ENCODE peak calls at places on chromosomes 12 and 14, in five cellular contexts. Y is NCI-H1436, E is GM04504, L is ureter, J is NCI-H1417. H is an unnamed sample.

GRCh38 chr12:85975716-85976115 is 101.6 kb downstream of the NTS start:
- DNase-seq in Y (no peak), E (no peak), L (no peak), J (no peak), H (no peak)

GRCh38 chr12:27013606-27014084 is 539 bp downstream of the TM7SF3 start:
- DNase-seq in Y (no peak), E (no peak), L (no peak), J (no peak), H (no peak)

GRCh38 chr12:116863275-116863767 is 17.9 kb downstream of the HRK start:
- DNase-seq in Y (no peak), E (no peak), L (no peak), J (no peak), H (no peak)

GRCh38 chr14:52049271-52049670 is 19.6 kb downstream of the NID2 start:
- DNase-seq in Y (no peak), E (no peak), L (no peak), J (no peak), H (no peak)

GRCh38 chr14:55317503-55317902 is 46.3 kb downstream of the FBXO34 start:
- DNase-seq in Y (no peak), E (no peak), L (no peak), J (no peak), H (no peak)

GRCh38 chr12:116631619-116632018 is 72.4 kb downstream of the MAP1LC3B2 start:
- DNase-seq in Y (no peak), E (no peak), L (no peak), J (no peak), H (no peak)

GRCh38 chr14:100416921-100417451 is 93.8 kb downstream of the SLC25A47 start:
- DNase-seq in Y (no peak), E (peak), L (no peak), J (no peak), H (no peak)

GRCh38 chr14:31876741-31877140 is 200.4 kb upstream of the ARHGAP5 start:
- DNase-seq in Y (no peak), E (no peak), L (no peak), J (no peak), H (no peak)

GRCh38 chr12:12461281-12461922 is 101.3 kb downstream of the DUSP16 start:
- DNase-seq in Y (no peak), E (no peak), L (no peak), J (no peak), H (no peak)

GRCh38 chr12:59736786-59737185 is 141.0 kb downstream of the SLC16A7 start:
- DNase-seq in Y (no peak), E (peak), L (no peak), J (peak), H (no peak)

GRCh38 chr12:180445-180844 is 33.5 kb downstream of the SLC6A12 start:
- DNase-seq in Y (no peak), E (no peak), L (no peak), J (no peak), H (no peak)

GRCh38 chr14:24556756-24557155 is 19.3 kb downstream of the CTSG start:
- DNase-seq in Y (no peak), E (no peak), L (no peak), J (no peak), H (no peak)

GRCh38 chr12:109880049-109880931 is at the start of gene GLTP:
- DNase-seq in Y (peak), E (peak), L (peak), J (peak), H (peak)

GRCh38 chr12:108605000-108605689 is 7.3 kb upstream of the TMEM119 start:
- DNase-seq in Y (no peak), E (no peak), L (no peak), J (no peak), H (no peak)

GRCh38 chr12:83676896-83677295 is 990.2 kb downstream of the TMTC2 start:
- DNase-seq in Y (no peak), E (no peak), L (no peak), J (peak), H (no peak)

GRCh38 chr12:73308747-73309146 is 1036.6 kb downstream of the TRHDE start:
- DNase-seq in Y (no peak), E (no peak), L (no peak), J (no peak), H (no peak)

GRCh38 chr12:66280573-66280972 is 21.7 kb upstream of the HELB start:
- DNase-seq in Y (no peak), E (no peak), L (no peak), J (no peak), H (no peak)

GRCh38 chr14:75126121-75126544 is 715 bp downstream of the NEK9 start:
- DNase-seq in Y (no peak), E (no peak), L (no peak), J (no peak), H (no peak)

GRCh38 chr12:80442426-80443222 is 1.4 kb upstream of the PTPRQ start:
- DNase-seq in Y (no peak), E (no peak), L (no peak), J (no peak), H (no peak)

GRCh38 chr12:109679716-109680520 is 33.7 kb upstream of the FAM222A start:
- DNase-seq in Y (peak), E (no peak), L (no peak), J (peak), H (no peak)

GRCh38 chr14:76933515-76933914 is 95.0 kb downstream of the IRF2BPL start:
- DNase-seq in Y (no peak), E (no peak), L (no peak), J (no peak), H (no peak)

GRCh38 chr14:103820908-103821307 is 26.5 kb downstream of the PPP1R13B start:
- DNase-seq in Y (no peak), E (no peak), L (no peak), J (no peak), H (no peak)

GRCh38 chr12:62581288-62582064 is 114.8 kb downstream of the MON2 start:
- DNase-seq in Y (peak), E (peak), L (no peak), J (peak), H (no peak)

GRCh38 chr12:561908-562593 is 101.2 kb downstream of the NINJ2 start:
- DNase-seq in Y (no peak), E (no peak), L (no peak), J (no peak), H (no peak)

GRCh38 chr14:89977668-89978067 is 21.9 kb downstream of the TDP1 start:
- DNase-seq in Y (no peak), E (no peak), L (no peak), J (no peak), H (no peak)

GRCh38 chr12:30908389-30909087 is 18.0 kb upstream of the TSPAN11 start:
- DNase-seq in Y (no peak), E (peak), L (no peak), J (no peak), H (no peak)

GRCh38 chr12:19533567-19533966 is 94.3 kb downstream of the AEBP2 start:
- DNase-seq in Y (no peak), E (no peak), L (no peak), J (no peak), H (no peak)

GRCh38 chr12:124395986-124396385 is 101.1 kb downstream of the RFLNA start:
- DNase-seq in Y (peak), E (no peak), L (no peak), J (peak), H (no peak)

GRCh38 chr12:56143870-56144269 is 8.5 kb upstream of the MYL6B start:
- DNase-seq in Y (no peak), E (no peak), L (no peak), J (no peak), H (no peak)

GRCh38 chr14:78902010-78902623 is 731.9 kb downstream of the NRXN3 start:
- DNase-seq in Y (peak), E (peak), L (no peak), J (peak), H (no peak)

GRCh38 chr12:18414671-18415070 is 153.4 kb downstream of the PIK3C2G start:
- DNase-seq in Y (no peak), E (no peak), L (no peak), J (no peak), H (no peak)

GRCh38 chr12:94710933-94711332 is 60.6 kb upstream of the TMCC3 start:
- DNase-seq in Y (peak), E (no peak), L (no peak), J (no peak), H (no peak)

GRCh38 chr14:20427231-20428009 is 8.5 kb downstream of the KLHL33 start:
- DNase-seq in Y (no peak), E (no peak), L (no peak), J (peak), H (no peak)

GRCh38 chr12:123431951-123432886 is 4.3 kb downstream of the RILPL2 start:
- DNase-seq in Y (no peak), E (no peak), L (no peak), J (no peak), H (no peak)